ENCODE peak calls at places on chromosome 16, in seven cellular contexts. M is neural crest cell, D is transverse colon, Q is B cell, A is endothelial cell, L is brain microvascular endothelial cell, P is heart right ventricle. K is an unnamed sample.

GRCh38 chr16:66130296-66130910 is 236.1 kb upstream of the CDH5 start:
- DNase-seq in D (no peak), L (peak; percentile 62), Q (no peak), M (no peak), A (no peak), P (no peak), K (no peak)

GRCh38 chr16:12436201-12436657 is 367.5 kb downstream of the CPPED1 start:
- DNase-seq in Q (no peak), M (no peak), L (no peak), P (no peak), D (no peak), A (peak; percentile 15), K (no peak)

GRCh38 chr16:57668259-57668563 is at the start of gene ADGRG3:
- DNase-seq in L (no peak), Q (no peak), P (no peak), D (no peak), A (no peak), M (no peak), K (peak; percentile 88)

GRCh38 chr16:4933871-4934395 is 3.0 kb downstream of the PPL start:
- DNase-seq in Q (no peak), D (no peak), L (no peak), P (no peak), M (no peak), A (no peak), K (no peak)

GRCh38 chr16:67632415-67633172 is 12.3 kb upstream of the CARMIL2 start:
- DNase-seq in L (no peak), A (no peak), P (peak; percentile 58), Q (no peak), M (no peak), D (no peak), K (no peak)

GRCh38 chr16:85607796-85608514 is 5.2 kb upstream of the GSE1 start:
- DNase-seq in M (no peak), P (no peak), L (no peak), D (no peak), Q (no peak), A (no peak), K (no peak)

GRCh38 chr16:56532714-56533113 is 12.9 kb upstream of the BBS2 start:
- DNase-seq in D (no peak), Q (no peak), A (no peak), L (no peak), P (no peak), M (no peak), K (no peak)

GRCh38 chr16:5490499-5490898 is 392.9 kb upstream of the EEF2KMT start:
- DNase-seq in D (peak; percentile 69), M (peak; percentile 72), L (no peak), A (peak; percentile 79), P (no peak), Q (no peak), K (no peak)

GRCh38 chr16:54875443-54875842 is 55.2 kb upstream of the IRX5 start:
- DNase-seq in L (no peak), M (no peak), A (no peak), D (no peak), Q (no peak), P (no peak), K (no peak)

GRCh38 chr16:81554993-81555392 is 110.4 kb downstream of the CMIP start:
- DNase-seq in M (no peak), P (no peak), L (no peak), A (no peak), Q (no peak), D (no peak), K (no peak)

GRCh38 chr16:35140293-35140986 is 1681.0 kb downstream of the TP53TG3F start:
- DNase-seq in M (no peak), D (no peak), L (no peak), P (no peak), A (no peak), Q (no peak), K (peak; percentile 84)

GRCh38 chr16:87736003-87736382 is 29.8 kb downstream of the KLHDC4 start:
- DNase-seq in P (no peak), Q (no peak), D (no peak), L (no peak), M (no peak), A (no peak), K (no peak)

GRCh38 chr16:87733190-87733589 is 32.6 kb downstream of the KLHDC4 start:
- DNase-seq in Q (no peak), A (no peak), P (no peak), M (no peak), D (peak; percentile 17), L (no peak), K (no peak)

GRCh38 chr16:87734644-87735043 is 31.1 kb downstream of the KLHDC4 start:
- DNase-seq in M (no peak), Q (no peak), D (no peak), L (no peak), A (no peak), P (no peak), K (no peak)

GRCh38 chr16:87731607-87732006 is 34.2 kb downstream of the KLHDC4 start:
- DNase-seq in P (no peak), D (no peak), L (no peak), Q (no peak), A (no peak), M (no peak), K (no peak)

DNA sequence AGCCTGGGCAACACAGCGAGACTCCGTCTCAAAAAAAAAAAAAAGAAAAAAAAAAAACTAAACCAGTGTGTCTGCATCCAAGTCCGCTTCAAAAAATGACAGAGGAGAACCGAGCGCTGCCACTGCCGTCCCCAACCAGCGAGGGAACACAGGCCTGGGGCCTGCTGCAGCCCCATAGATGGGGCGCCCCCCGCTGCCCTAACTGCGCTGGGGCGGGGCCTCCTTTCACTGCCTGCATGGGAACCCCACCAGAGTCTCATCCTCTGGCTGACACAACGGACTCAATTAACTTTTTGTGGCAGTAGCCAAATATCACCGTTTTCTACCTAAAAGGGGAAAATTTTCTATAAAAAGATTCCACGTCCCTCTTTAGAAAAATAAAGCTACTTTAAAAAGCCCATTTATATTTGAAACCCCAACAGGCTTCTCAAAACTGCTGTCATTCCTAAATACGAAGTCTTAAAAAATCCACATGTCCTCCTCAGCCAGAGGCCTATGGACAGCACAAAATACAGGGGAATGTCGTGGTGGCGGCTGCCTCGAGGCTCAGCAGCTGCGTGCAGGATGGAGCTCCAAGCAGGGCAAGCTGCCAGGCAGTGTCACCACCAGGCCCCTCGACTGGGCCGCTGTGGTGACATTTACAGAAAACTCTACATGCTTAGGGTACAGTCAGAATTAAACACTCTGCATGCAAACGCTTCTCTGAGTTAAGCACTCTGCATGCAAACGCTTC is 30.4 kb downstream of the KLHDC4 start:
- DNase-seq in M (no peak), P (no peak), A (no peak), Q (no peak), L (no peak), D (no peak), K (no peak)
- TF ChIP-seq CTCF in M (no peak), P (no peak), A (no peak), Q (no peak), L (no peak), D (no peak), K (no peak)

DNA sequence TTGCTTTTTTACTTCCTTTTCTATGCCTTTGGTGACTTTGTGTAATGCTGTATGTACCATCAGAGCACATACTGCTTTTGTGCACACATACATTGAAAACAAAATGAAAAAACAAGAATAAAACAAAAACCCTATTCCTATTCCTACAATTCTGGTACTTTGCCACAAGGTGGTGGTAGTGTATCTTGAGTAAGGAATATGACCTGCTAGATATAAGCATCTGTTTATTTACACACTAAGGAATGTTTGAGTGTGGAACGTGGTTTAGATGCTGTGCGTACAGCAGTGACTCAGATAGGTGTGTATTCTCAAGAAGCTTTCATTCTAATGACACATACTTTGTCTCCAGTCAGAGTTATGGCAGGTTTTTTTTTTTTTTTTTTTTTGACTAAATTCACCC is 606.2 kb downstream of the WWOX start:
- DNase-seq in L (peak; percentile 9), P (no peak), M (no peak), A (no peak), D (no peak), Q (no peak), K (no peak)
- TF ChIP-seq CTCF in L (peak; percentile 14), P (peak; percentile 10), M (peak; percentile 78), A (peak; percentile 91), D (peak; percentile 48), Q (peak; percentile 59), K (peak; percentile 70)

GRCh38 chr16:64657316-64658011 is 464.4 kb downstream of the CDH11 start:
- DNase-seq in L (peak; percentile 91), D (no peak), M (no peak), Q (no peak), P (no peak), A (no peak), K (no peak)

GRCh38 chr16:64659863-64660262 is 462.0 kb downstream of the CDH11 start:
- DNase-seq in D (no peak), L (no peak), Q (no peak), P (no peak), A (no peak), M (no peak), K (no peak)

GRCh38 chr16:64656471-64656870 is 465.4 kb downstream of the CDH11 start:
- DNase-seq in Q (no peak), L (peak; percentile 34), D (no peak), M (no peak), A (no peak), P (no peak), K (no peak)

GRCh38 chr16:64648282-64648681 is 473.6 kb downstream of the CDH11 start:
- DNase-seq in A (no peak), D (no peak), P (no peak), L (no peak), M (no peak), Q (no peak), K (no peak)

GRCh38 chr16:64654137-64654652 is 467.7 kb downstream of the CDH11 start:
- DNase-seq in P (no peak), M (no peak), L (peak; percentile 17), A (no peak), D (no peak), Q (no peak), K (no peak)
- TF ChIP-seq CTCF in P (no peak), M (no peak), L (no peak), A (no peak), D (no peak), Q (no peak), K (peak; percentile 71)

GRCh38 chr16:89600956-89601355 is 12.5 kb upstream of the DPEP1 start:
- DNase-seq in M (no peak), D (no peak), Q (no peak), A (no peak), L (no peak), P (no peak), K (no peak)

GRCh38 chr16:89600427-89600826 is 13.0 kb upstream of the DPEP1 start:
- DNase-seq in D (no peak), A (no peak), L (no peak), Q (no peak), M (no peak), P (no peak), K (no peak)

GRCh38 chr16:89599902-89600301 is 13.5 kb upstream of the DPEP1 start:
- DNase-seq in L (no peak), D (no peak), Q (no peak), A (no peak), M (no peak), P (no peak), K (no peak)

GRCh38 chr16:89598199-89598598 is 15.2 kb upstream of the DPEP1 start:
- DNase-seq in P (no peak), D (no peak), Q (no peak), L (peak; percentile 73), A (no peak), M (no peak), K (no peak)

DNA sequence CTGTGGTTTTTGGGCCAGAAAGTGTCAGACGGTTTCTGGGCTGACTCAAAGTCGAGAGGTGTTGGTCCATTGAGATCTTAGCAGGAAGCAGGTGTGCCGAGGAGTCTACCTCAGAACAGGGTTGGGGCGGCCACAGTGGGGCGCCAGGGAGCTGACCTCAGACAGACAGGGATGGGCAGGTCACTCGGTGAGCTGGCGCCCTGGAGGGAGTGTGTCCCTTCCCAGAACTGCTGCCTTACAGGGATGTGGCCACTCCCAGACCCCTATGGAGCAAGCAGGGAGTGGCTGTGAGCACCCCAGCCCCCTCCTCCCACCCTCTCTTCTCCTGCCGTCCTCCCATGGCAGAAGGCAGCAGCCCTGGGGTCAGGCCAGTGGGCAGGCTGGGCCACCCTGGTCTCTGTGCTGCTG is 14.0 kb upstream of the DPEP1 start:
- DNase-seq in D (peak; percentile 61), P (no peak), M (no peak), Q (no peak), A (peak; percentile 72), L (no peak), K (no peak)
- TF ChIP-seq CTCF in D (peak; percentile 27), P (no peak), M (peak; percentile 42), Q (peak; percentile 14), A (no peak), L (peak; percentile 56), K (peak; percentile 54)

K was measured in chondrocyte.